ENCODE peak calls at places on chromosomes 6 and 20, in five cellular contexts. T, D, L, J and G are unnamed samples.
A peak's percentile ranks its signal among the peaks of the same experiment; 100 is the strongest.

GRCh38 chr6:83708970-83709747 is at the start of gene SNAP91:
- DNase-seq in T (no peak), D (no peak), L (peak; percentile 92), J (no peak), G (no peak)

GRCh38 chr6:139846538-139847321 is 472.3 kb upstream of the CITED2 start:
- DNase-seq in T (no peak), D (peak; percentile 27), L (peak; percentile 17), J (no peak), G (no peak)

GRCh38 chr6:22699046-22699639 is 129.8 kb downstream of the HDGFL1 start:
- DNase-seq in T (no peak), D (no peak), L (no peak), J (no peak), G (no peak)

GRCh38 chr6:70651326-70651905 is 16.3 kb upstream of the SMAP1 start:
- DNase-seq in T (no peak), D (no peak), L (no peak), J (no peak), G (no peak)

GRCh38 chr6:51562198-51562597 is 525.2 kb downstream of the PKHD1 start:
- DNase-seq in T (no peak), D (no peak), L (no peak), J (no peak), G (no peak)

GRCh38 chr20:45612314-45612713 is 17.2 kb upstream of the WFDC10A start:
- DNase-seq in T (no peak), D (no peak), L (no peak), J (no peak), G (no peak)

GRCh38 chr20:7248392-7248992 is 481.0 kb downstream of the BMP2 start:
- DNase-seq in T (no peak), D (no peak), L (no peak), J (no peak), G (no peak)

GRCh38 chr6:47722178-47722577 is 23.8 kb downstream of the ADGRF4 start:
- DNase-seq in T (no peak), D (no peak), L (no peak), J (no peak), G (no peak)

GRCh38 chr20:9617062-9617461 is 102.7 kb downstream of the LAMP5 start:
- DNase-seq in T (peak; percentile 32), D (peak; percentile 24), L (peak; percentile 81), J (peak; percentile 35), G (peak; percentile 45)

GRCh38 chr20:11178946-11179654 is 505.3 kb upstream of the JAG1 start:
- DNase-seq in T (peak; percentile 88), D (no peak), L (no peak), J (no peak), G (no peak)

GRCh38 chr6:112300888-112301287 is 46.2 kb upstream of the RFPL4B start:
- DNase-seq in T (no peak), D (no peak), L (no peak), J (no peak), G (no peak)

DNA sequence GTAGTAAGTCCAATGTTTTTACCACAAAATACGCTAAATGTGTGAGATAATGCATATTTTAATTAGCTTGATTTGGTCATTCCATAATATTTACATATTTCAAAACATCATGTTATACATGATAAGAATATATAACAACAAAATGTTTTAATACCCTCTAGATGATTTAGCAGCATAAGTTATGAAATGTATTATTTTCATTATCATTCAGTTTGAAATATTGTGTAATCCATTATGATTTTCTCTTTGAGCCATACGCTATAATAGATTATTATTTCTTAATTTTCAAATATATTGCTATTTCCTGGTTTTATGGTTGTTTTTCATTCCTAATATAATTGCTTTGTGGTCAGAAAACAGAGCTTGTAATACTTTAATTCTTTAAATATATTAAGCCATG is 163.3 kb upstream of the KCNQ5 start:
- DNase-seq in T (no peak), D (no peak), L (no peak), J (no peak), G (no peak)
- H3K27ac ChIP-seq in T (no peak overlapping the region), D (no peak overlapping the region), L (no peak overlapping the region), J (no peak overlapping the region), G (no peak overlapping the region)

GRCh38 chr6:11208267-11208666 is 24.2 kb downstream of the NEDD9 start:
- DNase-seq in T (no peak), D (no peak), L (no peak), J (no peak), G (no peak)

GRCh38 chr6:11209369-11209768 is 23.1 kb downstream of the NEDD9 start:
- DNase-seq in T (no peak), D (no peak), L (no peak), J (no peak), G (no peak)

GRCh38 chr6:11211235-11211634 is 21.2 kb downstream of the NEDD9 start:
- DNase-seq in T (no peak), D (no peak), L (no peak), J (no peak), G (no peak)

GRCh38 chr6:11210386-11211138 is 21.9 kb downstream of the NEDD9 start:
- DNase-seq in T (no peak), D (no peak), L (no peak), J (no peak), G (no peak)

GRCh38 chr6:11209941-11210340 is 22.5 kb downstream of the NEDD9 start:
- DNase-seq in T (no peak), D (no peak), L (no peak), J (no peak), G (no peak)
- H3K36me3 ChIP-seq in T (no peaks in the 10 kb centered on the region), D (no peaks in the 10 kb centered on the region), L (no peaks in the 10 kb centered on the region), J (no peaks in the 10 kb centered on the region), G (peaks cover 12% of the 10 kb centered on the region)

DNA sequence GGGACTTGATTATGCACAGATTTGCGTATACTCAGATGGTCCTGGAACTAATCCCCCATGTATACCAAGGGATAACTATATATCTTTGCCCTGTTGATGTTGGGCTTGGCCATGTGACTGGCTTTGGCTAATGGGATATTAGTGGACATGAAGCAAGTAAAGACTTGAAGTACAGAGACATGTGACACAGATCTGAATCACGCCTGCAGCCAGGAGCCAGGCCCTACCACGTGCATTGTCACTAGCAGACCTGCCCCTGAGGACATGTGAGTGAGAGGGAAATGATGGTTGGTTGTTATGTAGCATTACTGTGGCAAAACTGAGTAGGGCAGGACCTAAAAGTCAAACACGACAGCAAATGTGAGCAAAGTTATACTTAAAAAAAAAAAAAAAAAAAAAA is 155.7 kb downstream of the AKAP7 start:
- DNase-seq in T (no peak), D (no peak), L (no peak), J (no peak), G (no peak)
- H3K27ac ChIP-seq in T (no peak overlapping the region), D (no peak overlapping the region), L (no peak overlapping the region), J (no peak overlapping the region), G (no peak overlapping the region)

DNA sequence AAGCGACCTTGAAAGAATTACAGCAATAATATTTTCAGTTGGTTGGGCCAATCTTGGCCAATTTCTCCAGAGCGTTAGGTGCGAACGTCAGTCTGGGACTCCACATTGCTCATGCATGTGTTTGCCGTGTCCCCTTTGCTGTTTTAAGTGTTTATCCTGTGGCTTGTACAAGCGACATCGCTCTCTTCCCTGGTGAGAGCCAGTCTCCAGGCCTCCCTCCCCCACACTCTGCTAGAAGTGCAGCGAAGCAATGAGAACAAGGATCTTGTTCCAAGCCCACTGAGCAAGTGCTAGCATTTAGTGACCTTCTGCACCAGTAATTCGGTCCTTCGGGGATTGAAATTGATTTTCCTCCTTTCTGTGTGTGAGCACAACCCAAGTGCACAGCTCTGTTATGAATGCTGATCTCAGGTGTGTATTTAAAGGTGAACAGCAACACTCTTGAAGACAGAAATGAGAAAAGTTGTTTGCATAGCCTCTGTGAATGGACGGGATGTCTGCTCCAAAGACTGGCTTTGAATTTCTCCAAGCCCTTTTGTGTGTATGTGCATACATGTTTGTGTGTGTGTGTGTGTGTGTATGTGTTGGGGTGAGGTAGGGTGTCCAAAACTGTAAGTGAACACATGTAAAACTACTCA is 29.0 kb downstream of the CD83 start:
- DNase-seq in T (no peak), D (no peak), L (peak; percentile 39), J (no peak), G (no peak)
- H3K36me3 ChIP-seq in T (no peaks in the 10 kb centered on the region), D (no peaks in the 10 kb centered on the region), L (no peaks in the 10 kb centered on the region), J (no peaks in the 10 kb centered on the region), G (no peaks in the 10 kb centered on the region)

GRCh38 chr6:26383624-26384417 is 913 bp downstream of the BTN2A2 start:
- DNase-seq in T (no peak), D (no peak), L (peak; percentile 9), J (no peak), G (no peak)
- H3K27ac ChIP-seq in T (peak overlapping the region; percentile 59), D (no peak overlapping the region), L (no peak overlapping the region), J (peak overlapping the region; percentile 90), G (peak overlapping the region; percentile 30)